ENCODE peak calls at places on chromosomes 16 and 17, in nine cellular contexts. One of them, this sample, is unnamed.

GRCh38 chr17:75614006-75614405 is 19.2 kb upstream of the SMIM5 start:
- DNase-seq in neural progenitor cell: peak
- DNase-seq in hepatocyte: no peak
- DNase-seq in GM23338: peak
- DNase-seq in OCI-LY7: peak
- DNase-seq in PC-3: no peak
- DNase-seq in HCT116: no peak
- DNase-seq in SK-N-SH: peak
- DNase-seq in MM.1S: no peak
- DNase-seq in this sample: no peak

GRCh38 chr17:38621538-38621937 is 15.8 kb upstream of the SRCIN1 start:
- DNase-seq in neural progenitor cell: no peak
- DNase-seq in hepatocyte: no peak
- DNase-seq in GM23338: no peak
- DNase-seq in OCI-LY7: no peak
- DNase-seq in PC-3: no peak
- DNase-seq in HCT116: no peak
- DNase-seq in SK-N-SH: no peak
- DNase-seq in MM.1S: no peak
- DNase-seq in this sample: no peak

GRCh38 chr16:27539120-27539519 is 10.6 kb downstream of the GTF3C1 start:
- DNase-seq in neural progenitor cell: no peak
- DNase-seq in hepatocyte: no peak
- DNase-seq in GM23338: no peak
- DNase-seq in OCI-LY7: no peak
- DNase-seq in PC-3: no peak
- DNase-seq in HCT116: no peak
- DNase-seq in SK-N-SH: no peak
- DNase-seq in MM.1S: no peak
- DNase-seq in this sample: no peak

GRCh38 chr17:48503747-48504146 is 27.1 kb downstream of the HOXB1 start:
- DNase-seq in neural progenitor cell: no peak
- DNase-seq in hepatocyte: peak
- DNase-seq in GM23338: no peak
- DNase-seq in OCI-LY7: no peak
- DNase-seq in PC-3: no peak
- DNase-seq in HCT116: no peak
- DNase-seq in SK-N-SH: no peak
- DNase-seq in MM.1S: no peak
- DNase-seq in this sample: no peak

GRCh38 chr16:263182-263774 is 12.5 kb downstream of the RGS11 start:
- DNase-seq in neural progenitor cell: no peak
- DNase-seq in hepatocyte: no peak
- DNase-seq in GM23338: no peak
- DNase-seq in OCI-LY7: no peak
- DNase-seq in PC-3: no peak
- DNase-seq in HCT116: no peak
- DNase-seq in SK-N-SH: peak
- DNase-seq in MM.1S: no peak
- DNase-seq in this sample: no peak

GRCh38 chr16:15035163-15035729 is 20.6 kb downstream of the NTAN1 start:
- DNase-seq in neural progenitor cell: no peak
- DNase-seq in hepatocyte: no peak
- DNase-seq in GM23338: no peak
- DNase-seq in OCI-LY7: no peak
- DNase-seq in PC-3: no peak
- DNase-seq in HCT116: no peak
- DNase-seq in SK-N-SH: no peak
- DNase-seq in MM.1S: peak
- DNase-seq in this sample: no peak

GRCh38 chr16:64475627-64476351 is 646.1 kb downstream of the CDH11 start:
- DNase-seq in neural progenitor cell: no peak
- DNase-seq in hepatocyte: peak
- DNase-seq in GM23338: no peak
- DNase-seq in OCI-LY7: no peak
- DNase-seq in PC-3: no peak
- DNase-seq in HCT116: no peak
- DNase-seq in SK-N-SH: no peak
- DNase-seq in MM.1S: no peak
- DNase-seq in this sample: no peak

GRCh38 chr17:10758062-10758461 is 28.2 kb upstream of the TMEM220 start:
- DNase-seq in neural progenitor cell: no peak
- DNase-seq in hepatocyte: no peak
- DNase-seq in GM23338: no peak
- DNase-seq in OCI-LY7: no peak
- DNase-seq in PC-3: no peak
- DNase-seq in HCT116: no peak
- DNase-seq in SK-N-SH: no peak
- DNase-seq in MM.1S: no peak
- DNase-seq in this sample: no peak

GRCh38 chr17:19654901-19655300 is 6.3 kb downstream of the ALDH3A2 start:
- DNase-seq in neural progenitor cell: no peak
- DNase-seq in hepatocyte: no peak
- DNase-seq in GM23338: no peak
- DNase-seq in OCI-LY7: no peak
- DNase-seq in PC-3: no peak
- DNase-seq in HCT116: no peak
- DNase-seq in SK-N-SH: no peak
- DNase-seq in MM.1S: no peak
- DNase-seq in this sample: peak

GRCh38 chr17:17109231-17109630 is 67.0 kb downstream of the MPRIP start:
- DNase-seq in neural progenitor cell: no peak
- DNase-seq in hepatocyte: no peak
- DNase-seq in GM23338: no peak
- DNase-seq in OCI-LY7: peak
- DNase-seq in PC-3: no peak
- DNase-seq in HCT116: no peak
- DNase-seq in SK-N-SH: no peak
- DNase-seq in MM.1S: no peak
- DNase-seq in this sample: no peak

GRCh38 chr16:66600484-66600883 is 4.0 kb upstream of the CMTM3 start:
- DNase-seq in neural progenitor cell: no peak
- DNase-seq in hepatocyte: no peak
- DNase-seq in GM23338: no peak
- DNase-seq in OCI-LY7: no peak
- DNase-seq in PC-3: no peak
- DNase-seq in HCT116: no peak
- DNase-seq in SK-N-SH: no peak
- DNase-seq in MM.1S: no peak
- DNase-seq in this sample: no peak

GRCh38 chr17:30290696-30291570 is 811 bp downstream of the BLMH start:
- DNase-seq in neural progenitor cell: peak
- DNase-seq in hepatocyte: peak
- DNase-seq in GM23338: peak
- DNase-seq in OCI-LY7: peak
- DNase-seq in PC-3: peak
- DNase-seq in HCT116: no peak
- DNase-seq in SK-N-SH: peak
- DNase-seq in MM.1S: peak
- DNase-seq in this sample: peak

GRCh38 chr17:77247048-77247541 is 106.3 kb downstream of the SEC14L1 start:
- DNase-seq in neural progenitor cell: peak
- DNase-seq in hepatocyte: peak
- DNase-seq in GM23338: peak
- DNase-seq in OCI-LY7: peak
- DNase-seq in PC-3: peak
- DNase-seq in HCT116: peak
- DNase-seq in SK-N-SH: peak
- DNase-seq in MM.1S: peak
- DNase-seq in this sample: peak

GRCh38 chr17:47177261-47177660 is 11.8 kb downstream of the CDC27 start:
- DNase-seq in neural progenitor cell: no peak
- DNase-seq in hepatocyte: no peak
- DNase-seq in GM23338: no peak
- DNase-seq in OCI-LY7: no peak
- DNase-seq in PC-3: no peak
- DNase-seq in HCT116: no peak
- DNase-seq in SK-N-SH: no peak
- DNase-seq in MM.1S: no peak
- DNase-seq in this sample: no peak

GRCh38 chr16:22937169-22937568 is 123.2 kb downstream of the HS3ST2 start:
- DNase-seq in neural progenitor cell: no peak
- DNase-seq in hepatocyte: no peak
- DNase-seq in GM23338: no peak
- DNase-seq in OCI-LY7: no peak
- DNase-seq in PC-3: no peak
- DNase-seq in HCT116: no peak
- DNase-seq in SK-N-SH: no peak
- DNase-seq in MM.1S: no peak
- DNase-seq in this sample: no peak

GRCh38 chr17:67216544-67217320 is 28.3 kb downstream of the HELZ start:
- DNase-seq in neural progenitor cell: no peak
- DNase-seq in hepatocyte: no peak
- DNase-seq in GM23338: no peak
- DNase-seq in OCI-LY7: no peak
- DNase-seq in PC-3: no peak
- DNase-seq in HCT116: no peak
- DNase-seq in SK-N-SH: no peak
- DNase-seq in MM.1S: no peak
- DNase-seq in this sample: no peak

GRCh38 chr16:10388987-10389386 is 3.1 kb downstream of the ATF7IP2 start:
- DNase-seq in neural progenitor cell: no peak
- DNase-seq in hepatocyte: no peak
- DNase-seq in GM23338: no peak
- DNase-seq in OCI-LY7: no peak
- DNase-seq in PC-3: no peak
- DNase-seq in HCT116: no peak
- DNase-seq in SK-N-SH: no peak
- DNase-seq in MM.1S: no peak
- DNase-seq in this sample: no peak

DNA sequence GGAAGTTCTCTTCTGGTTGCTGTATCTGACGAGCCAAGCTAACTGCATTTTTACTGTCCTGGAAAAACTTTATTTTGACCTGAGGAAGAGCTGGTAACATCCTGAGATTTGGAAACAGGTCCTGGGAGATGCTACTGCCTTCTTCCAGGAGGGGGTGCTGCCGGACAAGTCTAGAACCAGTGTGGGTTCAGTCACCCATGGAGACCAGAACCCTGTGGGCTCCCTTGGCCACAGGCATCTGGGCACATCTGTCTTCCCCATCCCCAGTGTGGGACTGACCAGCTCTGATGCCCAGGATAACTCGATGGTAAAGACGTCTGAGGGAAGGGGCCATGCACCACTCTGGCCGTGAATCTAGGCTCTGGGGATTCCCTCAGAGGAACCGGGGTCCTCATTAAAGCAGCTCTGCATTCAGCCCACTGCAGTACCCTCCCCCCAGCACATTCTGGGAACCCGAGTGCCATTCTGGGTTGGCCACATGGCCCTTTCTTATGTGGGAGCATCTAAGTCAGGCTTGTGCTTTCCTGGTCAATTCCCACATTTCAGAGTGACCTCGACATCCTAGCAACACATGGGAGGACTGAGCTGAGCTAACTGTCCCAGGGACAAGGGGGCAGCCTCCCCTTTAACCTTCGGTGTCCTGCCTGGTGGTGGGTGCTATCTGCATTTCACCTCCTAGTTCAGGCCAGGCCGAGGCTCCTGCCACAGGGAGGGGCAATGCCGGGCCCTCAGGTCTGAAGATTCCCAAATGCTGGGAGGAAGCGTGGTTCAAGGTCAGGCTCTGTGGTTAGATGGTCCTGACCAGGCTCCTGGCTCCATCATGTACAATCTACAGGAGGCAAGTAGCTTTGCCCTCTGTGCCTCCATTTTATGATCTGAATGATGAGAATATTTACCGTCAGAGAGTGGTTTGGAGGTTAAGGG is 6.4 kb downstream of the C16orf86 start:
- DNase-seq in neural progenitor cell: peak
- DNase-seq in hepatocyte: peak
- DNase-seq in GM23338: peak
- DNase-seq in OCI-LY7: peak
- DNase-seq in PC-3: peak
- DNase-seq in HCT116: peak
- DNase-seq in SK-N-SH: peak
- DNase-seq in MM.1S: peak
- DNase-seq in this sample: peak
- H3K4me3 ChIP-seq in neural progenitor cell: no peak
- H3K4me3 ChIP-seq in hepatocyte: no peak
- H3K4me3 ChIP-seq in GM23338: no peak
- H3K4me3 ChIP-seq in OCI-LY7: no peak
- H3K4me3 ChIP-seq in PC-3: no peak
- H3K4me3 ChIP-seq in HCT116: no peak
- H3K4me3 ChIP-seq in SK-N-SH: no peak
- H3K4me3 ChIP-seq in MM.1S: no peak
- H3K4me3 ChIP-seq in this sample: no peak

DNA sequence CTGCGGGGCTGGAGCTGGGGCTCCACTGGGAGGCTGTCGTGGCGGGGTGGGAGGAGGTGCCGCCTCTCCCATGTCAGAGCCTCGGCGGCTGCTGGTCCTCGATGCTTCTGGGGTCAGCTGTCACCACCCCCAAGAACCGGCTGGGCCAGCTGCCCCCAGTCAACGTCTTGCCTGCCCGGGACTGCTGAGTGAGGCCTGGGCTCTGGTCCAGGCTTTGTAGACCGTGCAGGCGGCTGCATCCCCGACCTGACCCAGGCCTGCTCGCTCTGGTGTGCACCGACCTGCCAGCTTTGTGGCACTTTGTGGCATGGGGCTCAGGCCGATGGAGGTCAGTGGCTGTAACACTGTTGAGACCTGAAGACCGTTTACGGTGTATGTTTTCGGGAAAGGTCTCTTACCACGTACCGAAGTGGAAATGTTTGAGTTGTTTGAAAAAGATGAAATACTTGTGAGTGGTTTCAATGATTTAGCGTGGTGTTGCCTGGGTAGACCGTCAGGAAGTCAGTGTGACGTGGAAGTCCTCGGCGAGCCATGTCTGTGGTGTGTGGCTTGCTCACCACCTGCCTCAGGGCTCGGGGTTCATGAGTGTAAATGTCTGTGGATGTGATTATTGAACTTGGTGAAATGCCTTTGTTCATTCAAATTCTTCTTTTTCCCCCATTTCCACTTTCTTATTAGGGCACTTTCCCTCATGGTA is 53.2 kb upstream of the ZNF750 start:
- DNase-seq in neural progenitor cell: no peak
- DNase-seq in hepatocyte: no peak
- DNase-seq in GM23338: no peak
- DNase-seq in OCI-LY7: no peak
- DNase-seq in PC-3: no peak
- DNase-seq in HCT116: no peak
- DNase-seq in SK-N-SH: no peak
- DNase-seq in MM.1S: no peak
- DNase-seq in this sample: no peak
- TF ChIP-seq EZH2phosphoT487 in neural progenitor cell: no peak
- TF ChIP-seq EZH2phosphoT487 in hepatocyte: no peak
- TF ChIP-seq EZH2phosphoT487 in GM23338: no peak
- TF ChIP-seq EZH2phosphoT487 in OCI-LY7: no peak
- TF ChIP-seq EZH2phosphoT487 in PC-3: no peak
- TF ChIP-seq EZH2phosphoT487 in HCT116: no peak
- TF ChIP-seq EZH2phosphoT487 in SK-N-SH: no peak
- TF ChIP-seq EZH2phosphoT487 in MM.1S: no peak
- TF ChIP-seq EZH2phosphoT487 in this sample: no peak

GRCh38 chr17:8380049-8380448 is 2.9 kb downstream of the RPL26 start:
- DNase-seq in neural progenitor cell: no peak
- DNase-seq in hepatocyte: no peak
- DNase-seq in GM23338: no peak
- DNase-seq in OCI-LY7: no peak
- DNase-seq in PC-3: no peak
- DNase-seq in HCT116: no peak
- DNase-seq in SK-N-SH: no peak
- DNase-seq in MM.1S: no peak
- DNase-seq in this sample: no peak
- H3K4me3 ChIP-seq in neural progenitor cell: peak
- H3K4me3 ChIP-seq in hepatocyte: no peak
- H3K4me3 ChIP-seq in GM23338: peak
- H3K4me3 ChIP-seq in OCI-LY7: peak
- H3K4me3 ChIP-seq in PC-3: peak
- H3K4me3 ChIP-seq in HCT116: no peak
- H3K4me3 ChIP-seq in SK-N-SH: peak
- H3K4me3 ChIP-seq in MM.1S: no peak
- H3K4me3 ChIP-seq in this sample: peak

GRCh38 chr17:60901806-60902205 is 224.2 kb downstream of the BCAS3 start:
- DNase-seq in neural progenitor cell: no peak
- DNase-seq in hepatocyte: no peak
- DNase-seq in GM23338: no peak
- DNase-seq in OCI-LY7: no peak
- DNase-seq in PC-3: peak
- DNase-seq in HCT116: no peak
- DNase-seq in SK-N-SH: no peak
- DNase-seq in MM.1S: no peak
- DNase-seq in this sample: peak
- TF ChIP-seq EZH2phosphoT487 in neural progenitor cell: no peak
- TF ChIP-seq EZH2phosphoT487 in hepatocyte: no peak
- TF ChIP-seq EZH2phosphoT487 in GM23338: no peak
- TF ChIP-seq EZH2phosphoT487 in OCI-LY7: no peak
- TF ChIP-seq EZH2phosphoT487 in PC-3: no peak
- TF ChIP-seq EZH2phosphoT487 in HCT116: no peak
- TF ChIP-seq EZH2phosphoT487 in SK-N-SH: no peak
- TF ChIP-seq EZH2phosphoT487 in MM.1S: no peak
- TF ChIP-seq EZH2phosphoT487 in this sample: no peak